ENCODE peak calls at places on chromosomes 1 and 21, in four cellular contexts. J, C, I and A are unnamed samples.

GRCh38 chr1:200780545-200781444 is 42.1 kb downstream of the CAMSAP2 start:
- DNase-seq in J (no peak), C (no peak), I (no peak), A (no peak)

GRCh38 chr21:27631471-27631870 is 664.6 kb upstream of the ADAMTS5 start:
- DNase-seq in J (no peak), C (no peak), I (no peak), A (no peak)

GRCh38 chr1:210647406-210648333 is 319.0 kb downstream of the HHAT start:
- DNase-seq in J (no peak), C (no peak), I (no peak), A (no peak)

GRCh38 chr1:202586018-202586821 is 124.0 kb downstream of the SYT2 start:
- DNase-seq in J (peak), C (peak), I (peak), A (peak)

GRCh38 chr1:4273747-4274146 is 373.7 kb upstream of the C1orf174 start:
- DNase-seq in J (no peak), C (no peak), I (no peak), A (no peak)

GRCh38 chr1:36625959-36626337 is 143.2 kb upstream of the CSF3R start:
- DNase-seq in J (no peak), C (no peak), I (no peak), A (no peak)

GRCh38 chr1:23352096-23352695 is 8.1 kb upstream of the HNRNPR start:
- DNase-seq in J (no peak), C (no peak), I (no peak), A (no peak)

GRCh38 chr1:14367444-14367843 is 231.0 kb upstream of the KAZN start:
- DNase-seq in J (no peak), C (no peak), I (no peak), A (no peak)

GRCh38 chr1:178134061-178134460 is 40.2 kb downstream of the RASAL2 start:
- DNase-seq in J (no peak), C (no peak), I (no peak), A (no peak)

GRCh38 chr1:159188375-159188788 is 16.3 kb upstream of the ACKR1 start:
- DNase-seq in J (peak), C (peak), I (peak), A (peak)

GRCh38 chr1:234533034-234533571 is 54.1 kb upstream of the TARBP1 start:
- DNase-seq in J (peak), C (peak), I (peak), A (peak)

GRCh38 chr1:204506091-204506968 is 9.9 kb upstream of the MDM4 start:
- DNase-seq in J (peak), C (peak), I (peak), A (peak)

GRCh38 chr1:230240446-230241076 is 173.5 kb downstream of the GALNT2 start:
- DNase-seq in J (no peak), C (no peak), I (no peak), A (no peak)

GRCh38 chr1:164794310-164794709 is 235.3 kb downstream of the PBX1 start:
- DNase-seq in J (no peak), C (peak), I (no peak), A (peak)

GRCh38 chr1:199784127-199784526 is 243.4 kb upstream of the NR5A2 start:
- DNase-seq in J (no peak), C (no peak), I (no peak), A (no peak)

GRCh38 chr1:189312499-189312898 is 1165.2 kb downstream of the BRINP3 start:
- DNase-seq in J (no peak), C (no peak), I (no peak), A (no peak)

GRCh38 chr1:239719642-239720258 is 333.4 kb downstream of the CHRM3 start:
- DNase-seq in J (peak), C (no peak), I (no peak), A (no peak)

GRCh38 chr1:23577056-23577985 is 18.0 kb upstream of the ID3 start:
- DNase-seq in J (no peak), C (peak), I (peak), A (no peak)

GRCh38 chr1:206575165-206575893 is 36.9 kb downstream of the EIF2D start:
- DNase-seq in J (peak), C (no peak), I (peak), A (peak)

GRCh38 chr1:161913482-161914140 is 110.1 kb downstream of the OLFML2B start:
- DNase-seq in J (no peak), C (no peak), I (no peak), A (no peak)

GRCh38 chr1:34867421-34867820 is 7.9 kb upstream of the SMIM12 start:
- DNase-seq in J (no peak), C (no peak), I (peak), A (no peak)

GRCh38 chr1:198153103-198153502 is 3.7 kb upstream of the NEK7 start:
- DNase-seq in J (no peak), C (no peak), I (peak), A (peak)

GRCh38 chr1:14739433-14739832 is 140.9 kb downstream of the KAZN start:
- DNase-seq in J (no peak), C (no peak), I (no peak), A (no peak)

GRCh38 chr1:110524311-110525249 is 5.6 kb upstream of the KCNA10 start:
- DNase-seq in J (peak), C (no peak), I (no peak), A (peak)

GRCh38 chr1:37931493-37932158 is 15.2 kb downstream of the INPP5B start:
- DNase-seq in J (peak), C (peak), I (peak), A (peak)
- TF ChIP-seq POLR2A in J (peak), C (no peak), I (no peak), A (peak)

DNA sequence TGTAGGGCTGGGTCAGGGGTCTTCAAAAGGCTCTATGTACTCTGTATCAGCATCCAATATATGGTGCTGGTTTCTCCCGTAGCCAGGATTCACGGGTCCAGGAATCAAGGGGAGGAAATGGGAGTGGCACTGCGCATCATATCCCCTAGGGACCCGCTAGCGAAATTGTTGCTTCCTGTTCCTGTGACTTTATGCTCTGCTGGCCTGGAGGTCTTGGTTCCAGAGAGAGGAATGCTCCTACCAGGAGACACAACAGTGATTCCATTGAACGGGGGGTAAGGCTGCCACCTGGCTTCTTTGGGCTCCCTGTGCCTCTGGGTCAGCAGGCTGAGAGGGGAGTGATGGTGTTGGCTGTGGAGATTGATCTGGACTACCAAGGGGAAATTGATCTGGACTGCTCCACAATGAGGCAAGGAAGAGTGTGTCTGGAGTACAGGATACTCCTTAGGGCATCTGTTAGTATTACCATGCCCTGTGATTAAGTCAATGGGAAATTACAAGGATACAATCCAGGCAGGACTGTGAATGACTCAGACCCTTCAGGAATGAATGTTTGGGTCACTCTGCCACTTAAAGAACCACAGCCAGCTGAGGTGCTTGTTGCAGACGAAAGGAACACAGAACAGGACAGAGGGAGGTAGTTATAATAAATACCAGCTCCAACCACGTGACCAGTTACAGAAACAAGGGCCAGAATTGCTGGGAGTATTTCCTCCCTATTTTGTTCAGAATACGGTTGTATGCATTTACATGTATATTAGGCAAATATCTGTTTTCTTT is 10.2 kb downstream of the SPSB1 start:
- DNase-seq in J (no peak), C (no peak), I (no peak), A (peak)
- H3K4me3 ChIP-seq in J (no peak), C (no peak), I (no peak), A (no peak)

GRCh38 chr1:104785575-104786187 is 1036.0 kb downstream of the AMY1C start:
- DNase-seq in J (no peak), C (no peak), I (no peak), A (no peak)

GRCh38 chr1:104780470-104781078 is 1030.9 kb downstream of the AMY1C start:
- DNase-seq in J (no peak), C (no peak), I (no peak), A (no peak)
- TF ChIP-seq POLR2A in J (no peak), C (no peak), I (no peak), A (no peak)

DNA sequence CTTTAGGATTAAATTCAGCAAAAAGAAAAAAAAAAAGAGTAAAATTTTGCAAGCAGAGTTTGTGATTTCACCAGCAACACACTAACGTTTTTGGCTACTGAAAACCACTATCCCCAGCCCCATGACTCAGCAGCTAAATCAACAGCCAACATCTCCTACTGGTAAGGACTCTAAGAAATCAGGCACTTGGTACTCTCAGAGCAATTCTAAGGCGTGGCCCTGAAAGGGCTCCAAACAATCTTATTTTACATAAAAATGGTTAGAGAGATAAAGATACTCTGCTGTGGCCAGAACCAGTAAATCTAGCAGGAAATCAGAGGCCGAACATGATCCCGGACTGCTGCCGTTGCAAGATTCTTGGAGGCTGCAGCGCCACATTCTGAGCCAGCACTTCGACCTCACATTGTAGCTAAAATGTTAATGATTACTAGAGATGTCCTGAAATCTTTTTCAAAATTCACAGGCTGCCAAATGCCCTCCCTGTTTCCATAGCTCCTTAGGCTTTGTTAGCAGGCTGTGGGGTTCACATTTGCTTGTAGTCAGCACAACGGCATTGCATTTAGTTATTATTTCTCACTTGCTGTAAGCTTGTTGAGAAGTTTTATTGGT is 1.7 kb upstream of the ENO1 start:
- DNase-seq in J (peak), C (peak), I (no peak), A (peak)
- H3K4me3 ChIP-seq in J (no peak), C (peak), I (no peak), A (no peak)

GRCh38 chr1:97711858-97712257 is 209.0 kb downstream of the DPYD start:
- DNase-seq in J (no peak), C (no peak), I (no peak), A (no peak)
- TF ChIP-seq POLR2A in J (no peak), C (no peak), I (no peak), A (no peak)

GRCh38 chr1:9900142-9901043 is 9.7 kb downstream of the CTNNBIP1 start:
- DNase-seq in J (peak), C (no peak), I (peak), A (peak)
- H3K4me3 ChIP-seq in J (peak), C (no peak), I (peak), A (no peak)

GRCh38 chr1:25219661-25220251 is 12.5 kb downstream of the SYF2 start:
- DNase-seq in J (no peak), C (no peak), I (no peak), A (no peak)
- TF ChIP-seq POLR2A in J (no peak), C (no peak), I (no peak), A (no peak)